ENCODE peak calls at places on chromosome 22, in eight cellular contexts. S is cardiac muscle cell, M is iris pigment epithelial cell, G is foreskin fibroblast, O is T47D, T is glomerular endothelial cell, X is T-helper 2 cell, K is tibial nerve. F is an unnamed sample.

GRCh38 chr22:37112084-37112728 is 2.7 kb upstream of the TMPRSS6 start:
- DNase-seq in S (no peak), M (no peak), G (no peak), O (no peak), T (no peak), X (no peak), K (no peak), F (no peak)

GRCh38 chr22:20249797-20250354 is 18.2 kb downstream of the RTN4R start:
- DNase-seq in S (peak), M (peak), G (no peak), O (no peak), T (no peak), X (no peak), K (no peak), F (no peak)

GRCh38 chr22:40441761-40442364 is 71.5 kb downstream of the SGSM3 start:
- DNase-seq in S (peak), M (no peak), G (no peak), O (no peak), T (no peak), X (no peak), K (no peak), F (no peak)

GRCh38 chr22:49967333-49968241 is 7.0 kb downstream of the PIM3 start:
- DNase-seq in S (peak), M (no peak), G (peak), O (peak), T (no peak), X (no peak), K (peak), F (no peak)

GRCh38 chr22:39908121-39908520 is 7.2 kb downstream of the GRAP2 start:
- DNase-seq in S (no peak), M (no peak), G (no peak), O (no peak), T (no peak), X (no peak), K (no peak), F (no peak)

GRCh38 chr22:19869497-19870152 is 15.0 kb upstream of the GNB1L start:
- DNase-seq in S (no peak), M (no peak), G (no peak), O (no peak), T (no peak), X (no peak), K (peak), F (peak)

GRCh38 chr22:48938741-48939140 is 888.9 kb downstream of the BRD1 start:
- DNase-seq in S (no peak), M (no peak), G (no peak), O (no peak), T (no peak), X (no peak), K (no peak), F (peak)

GRCh38 chr22:40289991-40290459 is 56.3 kb upstream of the ADSL start:
- DNase-seq in S (no peak), M (no peak), G (no peak), O (no peak), T (no peak), X (peak), K (no peak), F (no peak)

GRCh38 chr22:39171623-39172264 is 19.3 kb upstream of the CBX7 start:
- DNase-seq in S (no peak), M (no peak), G (no peak), O (no peak), T (no peak), X (no peak), K (no peak), F (no peak)

GRCh38 chr22:49937758-49938564 is 19.5 kb downstream of the CRELD2 start:
- DNase-seq in S (peak), M (no peak), G (no peak), O (no peak), T (no peak), X (no peak), K (no peak), F (no peak)

GRCh38 chr22:23536821-23537345 is 43.2 kb downstream of the IGLL1 start:
- DNase-seq in S (no peak), M (no peak), G (no peak), O (no peak), T (no peak), X (no peak), K (no peak), F (no peak)

GRCh38 chr22:27068121-27068520 is 410.7 kb downstream of the MIAT start:
- DNase-seq in S (no peak), M (no peak), G (no peak), O (no peak), T (no peak), X (no peak), K (no peak), F (no peak)

GRCh38 chr22:19352217-19352616 is 60.7 kb upstream of the CLTCL1 start:
- DNase-seq in S (no peak), M (no peak), G (no peak), O (no peak), T (no peak), X (no peak), K (no peak), F (no peak)

GRCh38 chr22:44019846-44020245 is 4.3 kb upstream of the PARVB start:
- DNase-seq in S (no peak), M (no peak), G (no peak), O (no peak), T (no peak), X (no peak), K (no peak), F (no peak)

GRCh38 chr22:46542011-46542985 is 4.9 kb upstream of the CELSR1 start:
- DNase-seq in S (peak), M (peak), G (peak), O (no peak), T (no peak), X (peak), K (peak), F (peak)

GRCh38 chr22:37279469-37279868 is 2.8 kb upstream of the CYTH4 start:
- DNase-seq in S (no peak), M (no peak), G (no peak), O (no peak), T (no peak), X (no peak), K (no peak), F (no peak)

GRCh38 chr22:46049726-46050450 is 72.9 kb upstream of the WNT7B start:
- DNase-seq in S (no peak), M (no peak), G (no peak), O (no peak), T (no peak), X (no peak), K (peak), F (no peak)

GRCh38 chr22:44068422-44069191 is 44.5 kb downstream of the PARVB start:
- DNase-seq in S (no peak), M (no peak), G (no peak), O (no peak), T (no peak), X (no peak), K (no peak), F (no peak)

GRCh38 chr22:44360686-44361381 is 48.1 kb upstream of the SHISAL1 start:
- DNase-seq in S (peak), M (no peak), G (peak), O (peak), T (no peak), X (no peak), K (no peak), F (no peak)

GRCh38 chr22:38830026-38830844 is 13.6 kb downstream of the NPTXR start:
- DNase-seq in S (no peak), M (no peak), G (no peak), O (no peak), T (no peak), X (no peak), K (no peak), F (no peak)

GRCh38 chr22:38751422-38752346 is 4.1 kb downstream of the SUN2 start:
- DNase-seq in S (no peak), M (no peak), G (no peak), O (no peak), T (no peak), X (peak), K (no peak), F (no peak)

GRCh38 chr22:23376256-23376655 is 195.9 kb downstream of the BCR start:
- DNase-seq in S (peak), M (peak), G (no peak), O (no peak), T (no peak), X (no peak), K (no peak), F (no peak)

GRCh38 chr22:24512043-24512442 is 16.9 kb downstream of the UPB1 start:
- DNase-seq in S (no peak), M (no peak), G (no peak), O (no peak), T (no peak), X (no peak), K (no peak), F (no peak)

GRCh38 chr22:19477321-19478085 is 1.5 kb downstream of the UFD1 start:
- DNase-seq in S (peak), M (no peak), G (no peak), O (no peak), T (no peak), X (no peak), K (no peak), F (no peak)

GRCh38 chr22:33697640-33698039 is 222.6 kb downstream of the LARGE1 start:
- DNase-seq in S (no peak), M (no peak), G (no peak), O (no peak), T (no peak), X (no peak), K (no peak), F (no peak)

GRCh38 chr22:16914006-16914405 is 88.8 kb upstream of the XKR3 start:
- DNase-seq in S (no peak), M (no peak), G (no peak), O (no peak), T (no peak), X (no peak), K (no peak), F (no peak)

GRCh38 chr22:31044262-31044861 is 36.8 kb upstream of the SMTN start:
- DNase-seq in S (peak), M (peak), G (peak), O (no peak), T (no peak), X (no peak), K (peak), F (no peak)

GRCh38 chr22:27686534-27686933 is 115.0 kb downstream of the MN1 start:
- DNase-seq in S (peak), M (peak), G (peak), O (peak), T (no peak), X (no peak), K (no peak), F (no peak)

GRCh38 chr22:23074451-23074850 is 4.1 kb downstream of the GNAZ start:
- DNase-seq in S (no peak), M (no peak), G (no peak), O (no peak), T (no peak), X (no peak), K (no peak), F (no peak)

GRCh38 chr22:47065756-47066615 is 303.5 kb downstream of the TBC1D22A start:
- DNase-seq in S (peak), M (peak), G (no peak), O (no peak), T (no peak), X (no peak), K (no peak), F (no peak)

GRCh38 chr22:50625131-50625567 is 2.8 kb downstream of the ARSA start:
- DNase-seq in S (no peak), M (no peak), G (no peak), O (no peak), T (no peak), X (no peak), K (peak), F (peak)

GRCh38 chr22:24303007-24303406 is 32.4 kb downstream of the SPECC1L start:
- DNase-seq in S (no peak), M (no peak), G (no peak), O (no peak), T (no peak), X (no peak), K (no peak), F (no peak)

GRCh38 chr22:25770333-25770732 is 28.3 kb downstream of the MYO18B start:
- DNase-seq in S (no peak), M (no peak), G (no peak), O (no peak), T (no peak), X (no peak), K (no peak), F (no peak)

GRCh38 chr22:47620391-47620790 is 857.9 kb downstream of the TBC1D22A start:
- DNase-seq in S (no peak), M (no peak), G (no peak), O (no peak), T (no peak), X (no peak), K (no peak), F (peak)

GRCh38 chr22:36762687-36763260 is 13.1 kb downstream of the IFT27 start:
- DNase-seq in S (peak), M (peak), G (peak), O (no peak), T (no peak), X (no peak), K (no peak), F (no peak)

GRCh38 chr22:50035131-50035881 is 22.7 kb upstream of the IL17REL start:
- DNase-seq in S (no peak), M (no peak), G (no peak), O (no peak), T (no peak), X (no peak), K (no peak), F (no peak)

GRCh38 chr22:20080445-20080775 is 369 bp downstream of the DGCR8 start:
- DNase-seq in S (peak), M (peak), G (peak), O (no peak), T (no peak), X (peak), K (no peak), F (no peak)

GRCh38 chr22:26159886-26160285 is 9.4 kb upstream of the SEZ6L start:
- DNase-seq in S (no peak), M (no peak), G (no peak), O (no peak), T (no peak), X (no peak), K (no peak), F (no peak)

GRCh38 chr22:35648066-35649025 is at the start of gene APOL6:
- DNase-seq in S (peak), M (peak), G (peak), O (peak), T (no peak), X (no peak), K (no peak), F (peak)